ENCODE peak calls at places on chromosomes 1 and 21, in seven cellular contexts. X is CD8-positive, alpha-beta memory T cell; R is H9; T is OCI-LY7; V is PC-9; J is K562; O is stomach. K is an unnamed sample. For H3K4me1, the result is how much of the 10 kb centered on the place peaks cover.

GRCh38 chr1:36142121-36142520 is 7.2 kb downstream of the TRAPPC3 start:
- DNase-seq in T (no peak), R (no peak), V (no peak), J (no peak), X (no peak), O (no peak), K (no peak)

GRCh38 chr1:91609571-91609970 is 108.9 kb downstream of the CDC7 start:
- DNase-seq in J (no peak), O (no peak), V (peak), X (no peak), T (no peak), R (no peak), K (no peak)

GRCh38 chr1:2478100-2478499 is 2.0 kb downstream of the PLCH2 start:
- DNase-seq in V (no peak), J (no peak), T (no peak), X (no peak), O (peak), R (no peak), K (no peak)

GRCh38 chr1:187264995-187265602 is 436.4 kb downstream of the PLA2G4A start:
- DNase-seq in J (peak), T (peak), V (no peak), X (no peak), O (no peak), R (peak), K (no peak)

GRCh38 chr1:247386695-247387094 is 29.3 kb upstream of the NLRP3 start:
- DNase-seq in R (no peak), T (no peak), O (no peak), X (no peak), V (no peak), J (peak), K (no peak)

GRCh38 chr1:223225061-223225460 is 82.0 kb upstream of the TLR5 start:
- DNase-seq in R (peak), J (no peak), V (no peak), X (no peak), O (no peak), T (no peak), K (no peak)

GRCh38 chr1:70324683-70325082 is 29.8 kb downstream of the ANKRD13C start:
- DNase-seq in T (no peak), J (peak), O (no peak), V (no peak), X (no peak), R (no peak), K (no peak)

GRCh38 chr1:160709715-160710114 is 1.9 kb downstream of the CD48 start:
- DNase-seq in V (no peak), J (no peak), O (no peak), X (no peak), R (no peak), T (no peak), K (no peak)

GRCh38 chr1:72892461-72892860 is 610.1 kb upstream of the NEGR1 start:
- DNase-seq in X (no peak), J (no peak), R (no peak), V (no peak), O (no peak), T (no peak), K (no peak)

GRCh38 chr1:198265073-198265661 is 108.4 kb downstream of the NEK7 start:
- DNase-seq in T (no peak), O (peak), J (peak), V (no peak), X (no peak), R (no peak), K (no peak)

GRCh38 chr1:77832889-77833288 is 53.4 kb downstream of the MIGA1 start:
- DNase-seq in X (no peak), O (no peak), V (no peak), R (no peak), T (no peak), J (peak), K (no peak)

GRCh38 chr21:36487641-36488307 is 7.9 kb upstream of the CLDN14 start:
- DNase-seq in R (no peak), V (no peak), T (peak), J (no peak), X (no peak), O (peak), K (no peak)
- H3K27ac ChIP-seq in R (no peak), V (no peak), T (no peak), J (no peak), X (no peak), O (no peak), K (no peak)

DNA sequence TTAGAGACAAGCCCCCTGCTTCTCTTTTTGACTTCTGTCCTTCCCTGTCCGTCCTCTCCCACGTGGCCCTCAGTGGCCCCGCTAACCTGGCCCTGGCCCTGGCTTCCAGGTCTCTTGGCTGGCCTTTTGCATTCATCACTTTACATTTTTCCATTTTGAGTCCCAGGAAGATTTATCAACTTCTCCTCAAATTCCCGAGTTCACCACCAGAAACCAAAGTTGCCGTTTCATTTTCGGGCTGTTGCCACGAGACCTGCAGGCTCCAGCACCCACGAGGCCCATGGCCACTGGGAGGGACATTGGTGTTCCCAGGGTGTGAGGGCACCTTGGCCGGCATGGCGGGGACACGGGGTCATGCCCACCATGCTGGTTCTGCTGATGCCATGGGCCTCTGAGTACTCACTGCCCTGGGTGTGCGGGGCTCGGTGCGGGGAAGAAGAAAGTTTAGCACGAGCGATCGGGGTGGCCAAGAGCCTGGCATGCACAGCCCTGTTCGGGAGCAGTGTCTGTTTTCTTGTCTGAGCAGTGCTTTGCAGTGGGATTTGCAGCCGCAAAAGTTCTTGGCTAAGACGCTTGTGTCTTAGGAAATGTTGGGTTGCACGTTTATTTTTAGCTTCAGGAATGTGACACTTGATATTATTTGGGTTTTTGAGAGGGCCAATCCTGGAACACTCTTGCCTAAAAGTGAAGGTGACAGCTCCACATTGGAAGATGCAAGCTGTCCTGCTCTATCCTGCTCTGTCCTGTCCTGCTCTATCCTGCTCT is 40.4 kb upstream of the ADARB1 start:
- DNase-seq in X (no peak), J (no peak), V (no peak), O (no peak), T (no peak), R (no peak), K (no peak)
- H3K4me1 ChIP-seq in X (under half), J (under half), V (under half), O (under half), T (under half), R (under half), K (under half)

DNA sequence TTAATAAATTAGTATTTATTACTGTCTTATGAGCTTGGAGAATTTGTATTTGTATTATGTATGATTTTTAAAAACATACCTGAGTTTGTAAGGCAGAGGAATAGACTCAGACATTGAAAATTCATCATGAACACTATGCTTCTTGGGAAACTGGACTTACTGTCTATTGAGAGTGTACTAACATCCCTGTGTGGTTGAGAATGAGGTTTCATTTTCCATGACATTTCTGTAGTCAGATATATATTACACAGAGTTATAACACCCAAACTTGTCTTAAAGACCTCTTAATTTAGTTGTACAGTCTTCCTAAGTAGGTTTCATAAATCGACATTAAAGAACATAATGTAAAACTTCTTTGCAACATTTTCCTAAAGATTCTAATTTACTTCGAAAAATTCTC is 30.0 kb downstream of the PPP2R5A start:
- DNase-seq in J (no peak), T (no peak), O (no peak), X (no peak), V (no peak), R (no peak), K (no peak)
- H3K27ac ChIP-seq in J (no peak), T (no peak), O (no peak), X (no peak), V (no peak), R (no peak), K (no peak)

GRCh38 chr1:65141918-65142317 is 6.1 kb upstream of the AK4 start:
- DNase-seq in X (no peak), R (no peak), T (no peak), J (no peak), O (no peak), V (no peak), K (no peak)
- H3K4me1 ChIP-seq in X (under half), R (under half), T (under half), J (under half), O (under half), V (under half), K (under half)

DNA sequence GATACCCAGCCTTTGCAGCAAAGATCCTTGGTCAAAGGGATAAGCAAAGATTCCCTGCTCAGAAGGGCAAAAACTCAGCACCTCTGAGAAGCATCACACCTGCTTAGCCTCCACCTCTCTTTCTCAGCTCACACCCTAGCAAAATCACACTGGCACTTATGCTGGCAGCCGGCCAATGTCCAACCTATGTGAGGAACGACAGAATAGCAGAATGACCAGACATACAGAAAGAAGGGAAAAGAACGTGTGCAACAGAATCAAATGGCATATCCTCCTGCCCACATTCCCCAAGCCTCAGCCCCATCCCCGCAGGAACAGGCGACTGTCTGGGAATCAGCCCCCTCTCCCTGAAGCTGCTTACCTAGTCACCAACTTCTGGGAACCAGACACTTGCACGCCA is 664 bp upstream of the ADORA3 start:
- DNase-seq in V (no peak), O (no peak), R (no peak), T (no peak), X (no peak), J (no peak), K (no peak)
- H3K27ac ChIP-seq in V (no peak), O (peak), R (no peak), T (peak), X (no peak), J (no peak), K (no peak)

GRCh38 chr1:33848205-33848604 is 15.7 kb upstream of the HMGB4 start:
- DNase-seq in R (no peak), V (no peak), O (no peak), T (no peak), X (no peak), J (no peak), K (no peak)
- H3K4me1 ChIP-seq in R (under half), V (under half), O (under half), T (under half), X (under half), J (under half), K (under half)

DNA sequence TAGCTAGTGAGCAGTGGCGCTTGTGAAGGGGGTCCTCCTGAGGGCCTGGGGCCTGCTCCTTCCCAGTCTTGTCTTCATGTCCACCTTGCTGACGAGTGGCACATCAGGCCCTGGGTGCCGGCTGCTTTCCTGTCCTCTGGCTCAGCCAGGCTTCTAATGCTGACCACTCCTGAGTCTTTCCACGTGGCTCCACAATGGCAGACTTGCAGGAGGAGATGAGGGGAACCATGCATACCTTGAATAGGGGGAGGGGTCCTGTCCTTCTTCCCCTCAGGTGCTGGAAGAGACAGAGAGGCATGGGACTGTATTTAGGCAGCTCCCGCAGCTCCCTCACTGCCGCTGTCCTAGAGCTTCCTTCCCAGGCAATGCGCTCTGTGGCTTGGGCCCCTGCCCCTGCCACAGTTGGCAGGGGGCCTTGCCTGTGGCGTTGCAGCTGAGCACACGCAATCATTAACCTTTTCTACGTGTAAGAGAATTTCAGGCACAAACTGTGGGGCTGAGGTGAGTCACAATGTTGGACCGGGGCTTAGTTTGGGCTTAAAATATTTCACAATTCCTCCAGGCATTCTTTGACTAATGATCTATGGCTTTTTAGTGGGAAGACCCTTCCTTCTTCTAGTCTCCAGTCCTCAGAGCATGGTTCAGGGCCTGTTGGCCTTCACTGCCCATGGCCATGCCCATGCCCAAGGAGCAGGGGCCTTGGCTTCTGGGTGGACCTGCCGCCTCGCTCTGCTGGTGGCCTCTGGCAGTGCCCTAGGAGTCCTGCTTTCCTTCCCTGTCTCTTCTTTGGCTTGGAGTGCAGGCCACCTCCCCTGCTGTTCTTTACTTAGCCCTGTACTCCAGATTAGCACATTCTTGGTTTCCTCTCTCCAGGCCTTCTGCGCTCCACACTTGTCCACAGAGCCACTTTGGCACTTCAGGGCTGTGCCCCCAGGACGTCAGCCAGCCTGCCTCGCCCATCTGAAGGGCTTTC is 39.1 kb downstream of the MAPKAPK2 start:
- DNase-seq in O (peak), X (no peak), T (no peak), R (no peak), J (no peak), V (peak), K (no peak)
- H3K27ac ChIP-seq in O (peak), X (no peak), T (no peak), R (no peak), J (no peak), V (peak), K (no peak)

GRCh38 chr1:93615201-93616150 is 66.2 kb downstream of the BCAR3 start:
- DNase-seq in X (no peak), R (peak), J (peak), O (no peak), V (peak), T (no peak), K (peak)

GRCh38 chr1:93616996-93617669 is 64.5 kb downstream of the BCAR3 start:
- DNase-seq in X (no peak), R (no peak), V (peak), T (no peak), O (peak), J (no peak), K (no peak)

GRCh38 chr1:93619507-93620168 is 62.0 kb downstream of the BCAR3 start:
- DNase-seq in R (no peak), T (peak), X (no peak), O (no peak), V (no peak), J (no peak), K (peak)

GRCh38 chr1:93616221-93616995 is 65.2 kb downstream of the BCAR3 start:
- DNase-seq in T (no peak), J (no peak), X (no peak), V (no peak), R (no peak), O (peak), K (no peak)

DNA sequence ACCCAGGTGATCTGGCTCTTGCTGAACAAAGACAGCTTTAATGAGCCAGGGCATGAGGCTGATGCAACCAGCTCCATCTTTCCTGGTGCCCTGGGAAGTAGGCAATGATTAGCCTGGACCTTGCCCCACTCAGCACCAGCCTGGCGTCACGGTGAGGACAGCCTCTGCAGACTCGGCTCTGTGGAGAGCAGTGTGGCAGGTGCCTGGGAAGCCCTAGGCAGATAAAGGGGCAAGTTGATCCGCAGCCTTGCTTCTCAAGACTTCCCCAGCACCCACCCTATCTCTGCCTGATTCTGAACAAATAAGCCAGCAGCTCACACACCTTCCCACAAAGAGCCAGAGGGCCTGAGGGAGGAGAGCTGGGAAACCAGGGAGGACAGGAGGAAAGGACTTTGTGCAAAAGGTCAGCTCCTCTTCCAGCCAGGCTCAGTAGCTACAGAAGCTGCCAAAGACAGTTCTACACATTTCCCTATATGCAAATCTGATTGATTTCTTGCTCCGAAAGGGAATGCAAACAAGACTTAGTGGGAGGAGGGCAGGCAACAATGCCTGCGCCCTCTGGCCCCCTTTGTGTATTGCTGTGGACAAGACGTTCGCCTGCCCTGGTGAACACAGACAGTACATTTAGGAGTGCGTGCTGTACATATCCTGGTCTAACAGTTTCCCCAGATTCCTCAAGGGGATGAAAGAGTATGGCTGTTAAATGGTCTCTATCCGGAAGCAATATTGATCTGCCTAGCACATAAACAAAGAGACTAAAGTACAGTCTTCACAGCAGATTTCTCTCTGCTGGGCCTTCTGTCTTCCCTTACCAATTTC is 63.8 kb downstream of the BCAR3 start:
- DNase-seq in T (no peak), X (no peak), O (peak), J (no peak), V (peak), R (no peak), K (no peak)
- H3K4me1 ChIP-seq in T (under half), X (under half), O (half or more), J (under half), V (half or more), R (under half), K (under half)

GRCh38 chr1:84947536-84948410 is 49.1 kb downstream of the MCOLN2 start:
- DNase-seq in O (no peak), J (no peak), R (no peak), X (no peak), V (no peak), T (peak), K (no peak)
- H3K27ac ChIP-seq in O (no peak), J (no peak), R (no peak), X (no peak), V (no peak), T (peak), K (no peak)

GRCh38 chr1:25692560-25692959 is 76.0 kb downstream of the MAN1C1 start:
- DNase-seq in T (peak), X (no peak), J (peak), O (no peak), V (no peak), R (peak), K (peak)
- H3K4me1 ChIP-seq in T (under half), X (under half), J (under half), O (under half), V (under half), R (under half), K (under half)